ENCODE peak calls at places on chromosomes 16 and 17, in eight cellular contexts. A is H7, Q is posterior vena cava, S is amygdala, C is non-pigmented ciliary epithelial cell, F is astrocyte, Y is fibroblast of lung, D is HuH-7. B is an unnamed sample.

GRCh38 chr16:20806168-20807050 is at the start of the genes ERI2 and REXO5:
- DNase-seq in Q (peak), D (peak), S (peak), A (peak), C (peak), Y (peak), F (peak), B (peak)

GRCh38 chr17:72465191-72466024 is 344.6 kb downstream of the SOX9 start:
- DNase-seq in A (no peak), F (peak), Y (peak), Q (no peak), C (peak), S (no peak), D (no peak), B (peak)

GRCh38 chr16:4790871-4791270 is 2.7 kb upstream of the SEPTIN12 start:
- DNase-seq in Y (no peak), A (no peak), Q (no peak), D (no peak), F (no peak), C (no peak), S (no peak), B (no peak)

GRCh38 chr17:75721463-75722011 is 278 bp downstream of the ITGB4 start:
- DNase-seq in F (no peak), A (no peak), C (no peak), Q (no peak), Y (no peak), S (no peak), D (no peak), B (no peak)

GRCh38 chr17:7330099-7331015 is 1.2 kb upstream of the NEURL4 start:
- DNase-seq in Q (peak), D (peak), F (peak), Y (peak), C (no peak), A (peak), S (peak), B (no peak)

GRCh38 chr17:9522074-9522473 is 53.5 kb downstream of the STX8 start:
- DNase-seq in A (peak), C (peak), Q (no peak), F (peak), Y (peak), S (no peak), D (peak), B (peak)

GRCh38 chr16:57732011-57732410 is 3.6 kb upstream of the KATNB1 start:
- DNase-seq in S (no peak), Q (peak), A (no peak), F (no peak), C (no peak), D (no peak), Y (peak), B (peak)

GRCh38 chr17:76466775-76467130 is 650 bp upstream of the AANAT start:
- DNase-seq in Y (no peak), A (no peak), D (no peak), S (no peak), C (no peak), Q (no peak), F (no peak), B (no peak)

GRCh38 chr16:624522-625401 is 6.0 kb upstream of the WFIKKN1 start:
- DNase-seq in D (no peak), Y (no peak), C (no peak), S (no peak), Q (no peak), F (no peak), A (no peak), B (no peak)

GRCh38 chr17:81241648-81242420 is 2.7 kb downstream of the NDUFAF8 start:
- DNase-seq in D (peak), Y (peak), Q (no peak), F (no peak), S (no peak), C (no peak), A (peak), B (no peak)

GRCh38 chr17:37490638-37491614 is 1.2 kb downstream of the DUSP14 start:
- DNase-seq in D (peak), F (peak), Y (peak), C (no peak), S (no peak), Q (no peak), A (peak), B (peak)

GRCh38 chr17:28675980-28676379 is 14.0 kb downstream of the SUPT6H start:
- DNase-seq in Q (no peak), C (no peak), Y (no peak), S (no peak), F (no peak), D (peak), A (peak), B (no peak)

GRCh38 chr17:67156269-67157199 is 88.5 kb downstream of the HELZ start:
- DNase-seq in F (peak), C (peak), D (no peak), S (no peak), A (peak), Q (no peak), Y (no peak), B (no peak)

GRCh38 chr16:87332150-87332549 is 15.0 kb upstream of the C16orf95 start:
- DNase-seq in F (no peak), A (no peak), D (no peak), C (no peak), S (no peak), Y (peak), Q (no peak), B (no peak)

GRCh38 chr17:39062846-39063680 is 88.4 kb downstream of the PLXDC1 start:
- DNase-seq in A (no peak), Y (no peak), Q (no peak), F (peak), S (no peak), C (no peak), D (no peak), B (peak)

GRCh38 chr17:46148247-46148646 is 45.0 kb downstream of the KANSL1 start:
- DNase-seq in D (no peak), C (no peak), Y (no peak), F (no peak), Q (no peak), A (no peak), S (no peak), B (no peak)

GRCh38 chr16:3717235-3718018 is at the start of gene TRAP1:
- DNase-seq in D (peak), Q (peak), C (peak), A (peak), Y (peak), F (peak), S (peak), B (peak)

GRCh38 chr16:69917739-69918138 is 33.4 kb upstream of the CLEC18A start:
- DNase-seq in Y (peak), C (peak), Q (no peak), A (peak), F (peak), S (no peak), D (no peak), B (peak)

GRCh38 chr16:81779540-81780320 is 639 bp downstream of the PLCG2 start:
- DNase-seq in Y (no peak), D (no peak), C (no peak), F (no peak), A (peak), S (no peak), Q (peak), B (no peak)

GRCh38 chr17:50053654-50053960 is 2.3 kb upstream of the ITGA3 start:
- DNase-seq in Y (no peak), Q (no peak), F (no peak), S (no peak), C (no peak), A (no peak), D (no peak), B (no peak)

GRCh38 chr17:72143245-72143644 is 22.4 kb downstream of the SOX9 start:
- DNase-seq in D (no peak), S (no peak), C (no peak), Y (no peak), F (no peak), Q (no peak), A (no peak), B (no peak)

GRCh38 chr16:71524566-71525553 is 1.4 kb upstream of the CHST4 start:
- DNase-seq in D (no peak), Q (no peak), C (no peak), F (no peak), Y (no peak), A (no peak), S (no peak), B (no peak)

GRCh38 chr16:57538235-57538711 is 1.9 kb upstream of the CCDC102A start:
- DNase-seq in Y (no peak), A (peak), S (no peak), F (no peak), C (no peak), D (no peak), Q (peak), B (no peak)

GRCh38 chr16:4894276-4895150 is 42.4 kb downstream of the PPL start:
- DNase-seq in A (peak), C (no peak), D (no peak), Y (no peak), S (no peak), F (no peak), Q (no peak), B (no peak)

GRCh38 chr16:23530062-23530461 is 19.8 kb upstream of the GGA2 start:
- DNase-seq in C (no peak), S (no peak), D (no peak), A (no peak), F (no peak), Y (no peak), Q (no peak), B (no peak)

B was measured in GM04503.